ENCODE peak calls at places on chromosomes 11 and 22, in seven cellular contexts. One of them, this sample, is unnamed.

GRCh38 chr11:78594814-78595213 is 20.1 kb upstream of the NARS2 start:
- DNase-seq in fibroblast of mammary gland: no peak
- DNase-seq in GM12865: no peak
- DNase-seq in WERI-Rb-1: no peak
- DNase-seq in right atrium auricular region: no peak
- DNase-seq in NB4: no peak
- DNase-seq in cardiac muscle cell: no peak
- DNase-seq in this sample: no peak

GRCh38 chr22:45580703-45581381 is 78.2 kb downstream of the FBLN1 start:
- DNase-seq in WERI-Rb-1: no peak
- DNase-seq in NB4: peak; percentile 92
- DNase-seq in GM12865: no peak
- DNase-seq in fibroblast of mammary gland: no peak
- DNase-seq in right atrium auricular region: no peak
- DNase-seq in cardiac muscle cell: peak; percentile 7
- DNase-seq in this sample: no peak

GRCh38 chr11:57567210-57567511 is 311 bp downstream of the UBE2L6 start:
- DNase-seq in right atrium auricular region: no peak
- DNase-seq in NB4: no peak
- DNase-seq in GM12865: peak; percentile 34
- DNase-seq in WERI-Rb-1: no peak
- DNase-seq in cardiac muscle cell: no peak
- DNase-seq in fibroblast of mammary gland: no peak
- DNase-seq in this sample: peak; percentile 6

GRCh38 chr11:114279778-114280532 is 16.2 kb upstream of the NNMT start:
- DNase-seq in GM12865: no peak
- DNase-seq in WERI-Rb-1: no peak
- DNase-seq in fibroblast of mammary gland: peak; percentile 72
- DNase-seq in right atrium auricular region: no peak
- DNase-seq in cardiac muscle cell: no peak
- DNase-seq in NB4: no peak
- DNase-seq in this sample: peak; percentile 77

GRCh38 chr11:68934321-68934645 is 30.6 kb downstream of the IGHMBP2 start:
- DNase-seq in cardiac muscle cell: no peak
- DNase-seq in GM12865: no peak
- DNase-seq in WERI-Rb-1: no peak
- DNase-seq in fibroblast of mammary gland: no peak
- DNase-seq in right atrium auricular region: no peak
- DNase-seq in NB4: no peak
- DNase-seq in this sample: no peak

GRCh38 chr22:27876684-27877083 is 42.4 kb downstream of the PITPNB start:
- DNase-seq in GM12865: no peak
- DNase-seq in NB4: no peak
- DNase-seq in cardiac muscle cell: no peak
- DNase-seq in WERI-Rb-1: no peak
- DNase-seq in fibroblast of mammary gland: peak; percentile 72
- DNase-seq in right atrium auricular region: no peak
- DNase-seq in this sample: peak; percentile 79

GRCh38 chr22:23431337-23432072 is 148.6 kb downstream of the IGLL1 start:
- DNase-seq in fibroblast of mammary gland: no peak
- DNase-seq in right atrium auricular region: no peak
- DNase-seq in NB4: no peak
- DNase-seq in GM12865: no peak
- DNase-seq in cardiac muscle cell: peak; percentile 30
- DNase-seq in WERI-Rb-1: peak; percentile 50
- DNase-seq in this sample: no peak

GRCh38 chr11:65576867-65577755 is 1.3 kb downstream of the EHBP1L1 start:
- DNase-seq in right atrium auricular region: peak; percentile 84
- DNase-seq in NB4: peak; percentile 89
- DNase-seq in GM12865: no peak
- DNase-seq in WERI-Rb-1: no peak
- DNase-seq in cardiac muscle cell: no peak
- DNase-seq in fibroblast of mammary gland: peak; percentile 66
- DNase-seq in this sample: peak; percentile 65

GRCh38 chr22:25027959-25028840 is 75.7 kb downstream of the KIAA1671 start:
- DNase-seq in GM12865: no peak
- DNase-seq in cardiac muscle cell: peak; percentile 65
- DNase-seq in NB4: peak; percentile 19
- DNase-seq in right atrium auricular region: no peak
- DNase-seq in fibroblast of mammary gland: no peak
- DNase-seq in WERI-Rb-1: peak; percentile 79
- DNase-seq in this sample: no peak

GRCh38 chr11:65588199-65589054 is 7.2 kb downstream of the KCNK7 start:
- DNase-seq in GM12865: peak; percentile 99
- DNase-seq in cardiac muscle cell: peak; percentile 71
- DNase-seq in right atrium auricular region: no peak
- DNase-seq in fibroblast of mammary gland: peak; percentile 48
- DNase-seq in NB4: peak; percentile 81
- DNase-seq in WERI-Rb-1: peak; percentile 78
- DNase-seq in this sample: no peak

GRCh38 chr11:76209956-76210885 is 3.9 kb upstream of the WNT11 start:
- DNase-seq in cardiac muscle cell: peak; percentile 81
- DNase-seq in WERI-Rb-1: peak; percentile 66
- DNase-seq in right atrium auricular region: peak; percentile 76
- DNase-seq in GM12865: peak; percentile 30
- DNase-seq in fibroblast of mammary gland: peak; percentile 65
- DNase-seq in NB4: peak; percentile 70
- DNase-seq in this sample: peak; percentile 75

GRCh38 chr11:92259861-92260260 is 35.2 kb downstream of the FAT3 start:
- DNase-seq in fibroblast of mammary gland: no peak
- DNase-seq in GM12865: no peak
- DNase-seq in NB4: no peak
- DNase-seq in WERI-Rb-1: peak; percentile 6
- DNase-seq in right atrium auricular region: no peak
- DNase-seq in cardiac muscle cell: peak; percentile 23
- DNase-seq in this sample: no peak

GRCh38 chr22:20464912-20465758 is 27.5 kb upstream of the SCARF2 start:
- DNase-seq in NB4: no peak
- DNase-seq in cardiac muscle cell: no peak
- DNase-seq in right atrium auricular region: no peak
- DNase-seq in GM12865: no peak
- DNase-seq in fibroblast of mammary gland: no peak
- DNase-seq in WERI-Rb-1: no peak
- DNase-seq in this sample: no peak

GRCh38 chr22:41267958-41268357 is 18.0 kb downstream of the RANGAP1 start:
- DNase-seq in NB4: no peak
- DNase-seq in cardiac muscle cell: no peak
- DNase-seq in WERI-Rb-1: no peak
- DNase-seq in GM12865: no peak
- DNase-seq in right atrium auricular region: no peak
- DNase-seq in fibroblast of mammary gland: no peak
- DNase-seq in this sample: no peak

GRCh38 chr11:45145421-45146071 is 893 bp upstream of the PRDM11 start:
- DNase-seq in cardiac muscle cell: peak; percentile 45
- DNase-seq in NB4: peak; percentile 23
- DNase-seq in fibroblast of mammary gland: peak; percentile 34
- DNase-seq in right atrium auricular region: no peak
- DNase-seq in WERI-Rb-1: no peak
- DNase-seq in GM12865: no peak
- DNase-seq in this sample: peak; percentile 54

GRCh38 chr11:64186205-64187165 is 514 bp downstream of the STIP1 start:
- DNase-seq in GM12865: peak; percentile 43
- DNase-seq in right atrium auricular region: no peak
- DNase-seq in NB4: peak; percentile 61
- DNase-seq in fibroblast of mammary gland: no peak
- DNase-seq in cardiac muscle cell: peak; percentile 28
- DNase-seq in WERI-Rb-1: peak; percentile 26
- DNase-seq in this sample: no peak

GRCh38 chr11:77407613-77408012 is 66.3 kb downstream of the PAK1 start:
- DNase-seq in cardiac muscle cell: peak; percentile 11
- DNase-seq in GM12865: no peak
- DNase-seq in right atrium auricular region: no peak
- DNase-seq in NB4: peak; percentile 29
- DNase-seq in fibroblast of mammary gland: peak; percentile 93
- DNase-seq in WERI-Rb-1: no peak
- DNase-seq in this sample: peak; percentile 78

GRCh38 chr22:30308518-30309230 is 18.1 kb downstream of the TBC1D10A start:
- DNase-seq in cardiac muscle cell: no peak
- DNase-seq in fibroblast of mammary gland: peak; percentile 79
- DNase-seq in right atrium auricular region: no peak
- DNase-seq in GM12865: peak; percentile 88
- DNase-seq in WERI-Rb-1: no peak
- DNase-seq in NB4: no peak
- DNase-seq in this sample: peak; percentile 72

GRCh38 chr11:124844664-124845079 is 20.6 kb upstream of the ROBO3 start:
- DNase-seq in NB4: no peak
- DNase-seq in cardiac muscle cell: no peak
- DNase-seq in GM12865: no peak
- DNase-seq in WERI-Rb-1: no peak
- DNase-seq in right atrium auricular region: no peak
- DNase-seq in fibroblast of mammary gland: no peak
- DNase-seq in this sample: no peak

GRCh38 chr11:106482920-106483761 is 405.7 kb downstream of the AASDHPPT start:
- DNase-seq in NB4: no peak
- DNase-seq in GM12865: no peak
- DNase-seq in WERI-Rb-1: no peak
- DNase-seq in right atrium auricular region: no peak
- DNase-seq in cardiac muscle cell: peak; percentile 9
- DNase-seq in fibroblast of mammary gland: peak; percentile 84
- DNase-seq in this sample: peak; percentile 41

GRCh38 chr11:129045150-129045549 is 102.5 kb upstream of the TP53AIP1 start:
- DNase-seq in right atrium auricular region: no peak
- DNase-seq in WERI-Rb-1: no peak
- DNase-seq in cardiac muscle cell: no peak
- DNase-seq in NB4: no peak
- DNase-seq in fibroblast of mammary gland: no peak
- DNase-seq in GM12865: no peak
- DNase-seq in this sample: no peak
- H3K4me3 ChIP-seq in right atrium auricular region: no peak overlapping the region
- H3K4me3 ChIP-seq in WERI-Rb-1: no peak overlapping the region
- H3K4me3 ChIP-seq in cardiac muscle cell: no peak overlapping the region
- H3K4me3 ChIP-seq in NB4: no peak overlapping the region
- H3K4me3 ChIP-seq in fibroblast of mammary gland: no peak overlapping the region
- H3K4me3 ChIP-seq in GM12865: no peak overlapping the region
- H3K4me3 ChIP-seq in this sample: no peak overlapping the region

GRCh38 chr11:46410021-46410420 is 18.4 kb upstream of the CHRM4 start:
- DNase-seq in NB4: no peak
- DNase-seq in WERI-Rb-1: peak; percentile 80
- DNase-seq in cardiac muscle cell: no peak
- DNase-seq in right atrium auricular region: no peak
- DNase-seq in GM12865: no peak
- DNase-seq in fibroblast of mammary gland: peak; percentile 14
- DNase-seq in this sample: no peak
- TF ChIP-seq CTCF in NB4: peak; percentile 20
- TF ChIP-seq CTCF in WERI-Rb-1: peak; percentile 87
- TF ChIP-seq CTCF in cardiac muscle cell: peak; percentile 30
- TF ChIP-seq CTCF in right atrium auricular region: no peak
- TF ChIP-seq CTCF in GM12865: no peak
- TF ChIP-seq CTCF in fibroblast of mammary gland: peak; percentile 29
- TF ChIP-seq CTCF in this sample: no peak

GRCh38 chr11:86670179-86670578 is 2.2 kb downstream of the ME3 start:
- DNase-seq in NB4: peak; percentile 28
- DNase-seq in right atrium auricular region: no peak
- DNase-seq in fibroblast of mammary gland: peak; percentile 66
- DNase-seq in GM12865: no peak
- DNase-seq in cardiac muscle cell: no peak
- DNase-seq in WERI-Rb-1: peak; percentile 35
- DNase-seq in this sample: peak; percentile 66
- H3K4me3 ChIP-seq in NB4: no peak overlapping the region
- H3K4me3 ChIP-seq in right atrium auricular region: no peak overlapping the region
- H3K4me3 ChIP-seq in fibroblast of mammary gland: no peak overlapping the region
- H3K4me3 ChIP-seq in GM12865: no peak overlapping the region
- H3K4me3 ChIP-seq in cardiac muscle cell: no peak overlapping the region
- H3K4me3 ChIP-seq in WERI-Rb-1: peak overlapping the region; percentile 68
- H3K4me3 ChIP-seq in this sample: no peak overlapping the region

DNA sequence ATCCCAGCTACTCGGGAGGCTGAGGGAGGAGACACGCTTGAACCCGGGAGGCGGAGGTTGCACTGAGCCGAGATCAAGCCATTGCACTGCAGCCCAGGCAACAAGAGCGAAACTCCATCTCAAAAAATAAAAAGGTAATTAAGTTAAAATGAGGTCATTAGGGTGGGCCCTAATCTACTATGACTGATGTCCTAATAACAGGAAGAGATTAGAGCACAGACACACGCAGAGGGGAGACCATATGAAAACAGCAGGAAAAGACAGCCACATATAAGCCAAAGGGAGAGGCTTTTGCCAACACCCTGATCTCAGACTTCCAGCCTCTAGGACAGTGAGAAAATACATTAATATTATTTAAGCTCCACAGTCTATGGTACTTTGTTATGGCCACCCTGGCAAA is 17.3 kb downstream of the LARGE1 start:
- DNase-seq in cardiac muscle cell: no peak
- DNase-seq in GM12865: no peak
- DNase-seq in fibroblast of mammary gland: no peak
- DNase-seq in WERI-Rb-1: no peak
- DNase-seq in NB4: no peak
- DNase-seq in right atrium auricular region: no peak
- DNase-seq in this sample: no peak
- TF ChIP-seq CTCF in cardiac muscle cell: no peak
- TF ChIP-seq CTCF in GM12865: no peak
- TF ChIP-seq CTCF in fibroblast of mammary gland: no peak
- TF ChIP-seq CTCF in WERI-Rb-1: no peak
- TF ChIP-seq CTCF in NB4: no peak
- TF ChIP-seq CTCF in right atrium auricular region: no peak
- TF ChIP-seq CTCF in this sample: no peak

GRCh38 chr11:118532091-118532490 is 1.1 kb downstream of the TMEM25 start:
- DNase-seq in fibroblast of mammary gland: no peak
- DNase-seq in WERI-Rb-1: no peak
- DNase-seq in NB4: no peak
- DNase-seq in GM12865: no peak
- DNase-seq in right atrium auricular region: no peak
- DNase-seq in cardiac muscle cell: no peak
- DNase-seq in this sample: no peak
- H3K4me3 ChIP-seq in fibroblast of mammary gland: no peak overlapping the region
- H3K4me3 ChIP-seq in WERI-Rb-1: no peak overlapping the region
- H3K4me3 ChIP-seq in NB4: no peak overlapping the region
- H3K4me3 ChIP-seq in GM12865: no peak overlapping the region
- H3K4me3 ChIP-seq in right atrium auricular region: no peak overlapping the region
- H3K4me3 ChIP-seq in cardiac muscle cell: peak overlapping the region; percentile 97
- H3K4me3 ChIP-seq in this sample: no peak overlapping the region

DNA sequence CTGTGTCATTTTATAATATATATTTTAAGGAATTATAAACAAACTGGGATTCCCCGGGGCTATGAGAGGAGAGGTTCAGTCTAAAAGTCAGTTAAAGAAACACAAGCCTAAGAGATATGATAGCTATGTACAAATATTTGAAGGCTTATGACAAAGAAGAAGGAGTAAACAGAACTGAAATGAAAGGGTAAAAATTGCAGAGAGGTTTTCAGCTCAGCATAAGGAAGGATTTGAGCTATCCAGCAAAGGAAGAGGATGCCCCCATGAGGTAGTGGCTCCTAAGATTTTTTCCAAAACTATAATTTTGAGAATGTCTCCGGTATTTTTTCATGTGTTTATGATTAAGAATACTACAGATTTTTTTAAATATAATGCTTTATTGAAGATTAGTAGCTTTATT is 57.9 kb upstream of the ANGPTL5 start:
- DNase-seq in WERI-Rb-1: no peak
- DNase-seq in right atrium auricular region: no peak
- DNase-seq in NB4: no peak
- DNase-seq in GM12865: no peak
- DNase-seq in fibroblast of mammary gland: peak; percentile 31
- DNase-seq in cardiac muscle cell: no peak
- DNase-seq in this sample: peak; percentile 33
- TF ChIP-seq CTCF in WERI-Rb-1: no peak
- TF ChIP-seq CTCF in right atrium auricular region: peak; percentile 31
- TF ChIP-seq CTCF in NB4: no peak
- TF ChIP-seq CTCF in GM12865: no peak
- TF ChIP-seq CTCF in fibroblast of mammary gland: peak; percentile 40
- TF ChIP-seq CTCF in cardiac muscle cell: peak; percentile 24
- TF ChIP-seq CTCF in this sample: peak; percentile 52